ENCODE peak calls at places on chromosomes 2 and 18, in four cellular contexts. O is NT2/D1, M is aorta, Z is heart left ventricle. E is an unnamed sample.

GRCh38 chr2:67130526-67131309 is 266.4 kb upstream of the ETAA1 start:
- DNase-seq in Z (no peak), M (no peak), O (no peak), E (no peak)

GRCh38 chr18:49832221-49832647 is 18.9 kb upstream of the ACAA2 start:
- DNase-seq in M (no peak), O (no peak), Z (no peak), E (no peak)

GRCh38 chr2:240877460-240878340 is 9.1 kb downstream of the AGXT start:
- DNase-seq in O (no peak), Z (no peak), M (no peak), E (peak; percentile 36)

GRCh38 chr18:73462092-73462491 is 594.3 kb upstream of the NETO1 start:
- DNase-seq in O (no peak), Z (no peak), M (no peak), E (no peak)

GRCh38 chr2:242004223-242004901 is 134.8 kb downstream of the RTP5 start:
- DNase-seq in Z (no peak), O (no peak), M (peak; percentile 62), E (no peak)

GRCh38 chr2:108199726-108200125 is 40.0 kb upstream of the SULT1C3 start:
- DNase-seq in Z (no peak), O (no peak), M (no peak), E (no peak)

GRCh38 chr2:115163572-115163971 is 721.1 kb downstream of the DPP10 start:
- DNase-seq in O (no peak), M (no peak), Z (no peak), E (no peak)

GRCh38 chr18:11176416-11176815 is 27.0 kb upstream of the PIEZO2 start:
- DNase-seq in Z (no peak), M (no peak), O (no peak), E (no peak)

GRCh38 chr2:206423147-206423546 is 20.2 kb upstream of the ADAM23 start:
- DNase-seq in O (no peak), Z (no peak), M (no peak), E (no peak)

GRCh38 chr2:58046585-58047372 is at the start of gene VRK2:
- DNase-seq in O (peak; percentile 87), Z (peak; percentile 88), M (peak; percentile 94), E (peak; percentile 96)

GRCh38 chr2:97745474-97746172 is 32.2 kb downstream of the ZAP70 start:
- DNase-seq in Z (no peak), O (no peak), M (no peak), E (no peak)

GRCh38 chr2:72743481-72743880 is 82.4 kb downstream of the EXOC6B start:
- DNase-seq in Z (no peak), O (no peak), M (no peak), E (no peak)

GRCh38 chr2:232636788-232637420 is 3.5 kb downstream of the EFHD1 start:
- DNase-seq in O (no peak), Z (no peak), M (no peak), E (no peak)
- H3K4me3 ChIP-seq in O (no peak overlapping the region), Z (no peak overlapping the region), M (no peak overlapping the region), E (no peak overlapping the region)

DNA sequence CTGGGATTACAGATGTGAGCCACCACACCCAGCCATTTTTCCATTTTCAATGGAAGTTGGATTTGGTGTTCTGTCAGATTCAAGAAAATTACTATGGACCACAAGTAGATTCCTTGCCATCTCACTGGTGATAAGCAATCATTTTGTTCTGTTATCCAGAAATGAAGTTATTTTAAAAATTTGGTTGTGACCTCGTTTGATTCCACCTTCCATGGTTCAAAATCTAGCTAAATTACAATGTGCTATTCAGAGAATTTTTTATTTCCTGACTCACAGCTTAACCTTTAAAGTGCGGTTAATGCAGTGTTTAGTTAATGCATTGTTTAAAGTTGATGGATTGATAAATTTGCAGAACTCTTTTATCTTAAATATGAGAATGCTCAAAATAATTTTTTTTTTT is 243.2 kb upstream of the BOD1L2 start:
- DNase-seq in O (no peak), M (no peak), Z (no peak), E (no peak)
- H3K4me3 ChIP-seq in O (no peak overlapping the region), M (no peak overlapping the region), Z (no peak overlapping the region), E (no peak overlapping the region)

GRCh38 chr2:109674894-109675534 is 60.9 kb downstream of the SOWAHC start:
- DNase-seq in M (no peak), O (no peak), Z (no peak), E (no peak)
- H3K4me3 ChIP-seq in M (no peak overlapping the region), O (no peak overlapping the region), Z (no peak overlapping the region), E (no peak overlapping the region)

GRCh38 chr2:85602476-85603234 is at the start of gene TMEM150A:
- DNase-seq in M (peak; percentile 98), Z (peak; percentile 95), O (peak; percentile 74), E (peak; percentile 98)

GRCh38 chr2:85607268-85608215 is 4.3 kb downstream of the C2orf68 start:
- DNase-seq in O (no peak), Z (no peak), M (no peak), E (peak; percentile 55)

GRCh38 chr2:85606116-85606455 is 3.6 kb upstream of the TMEM150A start:
- DNase-seq in Z (no peak), O (no peak), M (no peak), E (no peak)

GRCh38 chr2:85605406-85606115 is 3.1 kb upstream of the TMEM150A start:
- DNase-seq in M (peak; percentile 44), Z (no peak), O (no peak), E (no peak)

DNA sequence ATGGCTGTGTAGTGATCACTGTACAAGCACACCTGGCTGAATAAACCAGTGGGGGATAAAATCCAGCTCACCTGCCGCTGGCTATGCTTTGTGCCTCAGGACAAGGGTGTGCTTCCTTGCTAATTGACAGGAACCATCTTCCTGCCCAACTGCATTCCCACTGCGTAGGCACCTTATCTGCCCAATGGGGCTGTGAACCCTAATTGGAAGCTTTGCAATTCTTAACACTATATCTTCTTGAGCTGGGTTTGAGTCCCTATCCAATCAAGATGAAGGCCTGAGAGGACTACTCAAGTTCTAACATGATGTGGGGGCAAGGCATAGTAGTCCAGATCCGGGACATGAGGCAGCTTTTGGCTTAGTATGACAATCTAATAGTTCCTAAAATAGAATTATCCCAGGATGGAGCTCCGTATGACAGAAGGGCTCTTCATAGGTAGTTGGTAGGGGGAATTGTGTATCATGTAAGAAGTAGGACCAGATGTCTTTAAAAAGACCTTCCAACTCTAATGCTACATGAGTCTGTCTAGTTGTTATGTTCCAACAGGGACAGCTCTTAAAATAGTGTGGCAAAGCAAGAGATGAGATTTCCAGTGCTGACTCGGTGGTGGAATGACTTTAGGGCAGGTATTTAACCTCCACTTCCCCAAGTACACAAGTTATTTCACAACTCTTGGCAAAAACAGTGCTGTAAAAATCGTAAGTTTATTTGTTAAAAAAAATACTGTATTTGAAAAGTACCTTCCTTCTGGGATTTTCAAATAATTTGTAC is 2.3 kb upstream of the TMEM150A start:
- DNase-seq in M (no peak), Z (no peak), O (no peak), E (no peak)
- H3K4me3 ChIP-seq in M (no peak overlapping the region), Z (no peak overlapping the region), O (no peak overlapping the region), E (no peak overlapping the region)

GRCh38 chr2:37418956-37419355 is 74.5 kb downstream of the QPCT start:
- DNase-seq in O (no peak), Z (no peak), M (no peak), E (no peak)

GRCh38 chr2:37415128-37415817 is 70.8 kb downstream of the QPCT start:
- DNase-seq in Z (no peak), O (no peak), M (no peak), E (peak; percentile 48)

GRCh38 chr2:37421686-37422085 is 77.3 kb downstream of the QPCT start:
- DNase-seq in M (no peak), O (no peak), Z (no peak), E (no peak)

GRCh38 chr2:37414470-37414949 is 70.1 kb downstream of the QPCT start:
- DNase-seq in Z (no peak), M (no peak), O (no peak), E (no peak)

GRCh38 chr2:37417321-37417720 is 72.9 kb downstream of the QPCT start:
- DNase-seq in O (no peak), Z (no peak), M (no peak), E (no peak)
- H3K4me3 ChIP-seq in O (no peak overlapping the region), Z (no peak overlapping the region), M (no peak overlapping the region), E (no peak overlapping the region)

DNA sequence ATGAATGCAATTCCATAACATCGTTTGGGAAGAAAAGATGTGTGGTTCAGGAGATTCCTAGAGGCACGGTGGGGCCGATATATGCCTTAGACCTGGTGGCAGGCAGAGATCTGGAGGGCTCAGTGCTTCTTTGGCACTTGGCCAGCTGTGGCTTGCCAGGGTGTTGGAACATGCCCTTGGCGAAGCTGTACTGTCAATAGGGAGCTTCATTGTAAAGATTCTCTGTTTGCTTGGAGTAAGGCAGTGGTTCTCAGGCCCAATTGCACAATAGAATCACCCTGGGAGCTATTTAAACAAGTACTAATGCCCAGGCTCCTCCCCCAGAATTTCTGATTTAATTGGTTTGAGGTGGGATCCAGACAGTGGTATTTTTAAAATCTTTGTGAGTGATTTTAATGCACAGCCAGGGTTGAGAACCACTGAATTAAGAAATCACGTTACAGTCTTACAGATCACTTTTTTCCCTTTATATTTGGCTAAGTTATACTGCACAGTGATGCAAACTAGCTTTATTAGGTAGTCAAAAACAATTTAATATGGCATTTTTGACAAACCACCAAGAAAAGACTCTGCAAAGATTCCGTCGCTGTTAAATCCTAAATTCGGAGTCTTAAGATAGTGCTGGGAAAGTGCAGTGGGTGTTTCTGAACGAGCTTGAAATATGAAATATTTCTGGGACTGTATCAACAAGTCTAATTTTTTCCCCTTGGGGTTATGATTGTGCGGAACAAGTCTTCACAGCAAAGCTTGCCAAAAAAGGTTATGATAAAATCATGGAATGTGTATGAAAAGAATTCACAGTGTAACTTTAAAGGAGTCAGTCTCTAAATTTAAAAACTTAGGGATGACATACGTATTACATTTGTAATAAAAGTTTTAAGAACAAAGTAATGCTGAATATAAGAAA is 78.0 kb downstream of the CRIM1 start:
- DNase-seq in O (no peak), Z (peak; percentile 59), M (peak; percentile 84), E (peak; percentile 73)
- H3K4me3 ChIP-seq in O (no peak overlapping the region), Z (no peak overlapping the region), M (no peak overlapping the region), E (no peak overlapping the region)

DNA sequence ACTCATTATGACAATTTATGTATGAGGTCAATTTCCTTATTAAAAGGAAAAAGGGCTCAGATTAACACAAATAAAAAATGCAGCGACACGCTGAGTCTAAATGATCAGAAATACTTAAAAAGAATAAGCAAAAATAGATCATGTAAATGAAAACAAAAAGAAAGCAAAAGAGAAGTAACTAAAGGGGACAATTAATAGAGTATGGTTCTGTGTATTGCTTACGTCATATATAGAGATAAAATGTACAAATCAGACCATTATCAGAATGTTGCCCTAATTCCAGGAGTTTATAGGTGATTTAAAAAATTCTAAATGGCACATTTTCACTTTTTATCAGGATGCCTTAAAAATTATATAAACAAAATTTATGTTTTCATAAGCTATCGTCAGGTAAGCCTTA is 189.5 kb downstream of the DNAH7 start:
- DNase-seq in M (no peak), O (no peak), Z (no peak), E (no peak)
- H3K4me3 ChIP-seq in M (no peak overlapping the region), O (no peak overlapping the region), Z (no peak overlapping the region), E (no peak overlapping the region)

GRCh38 chr18:4453712-4454547 is 1.2 kb downstream of the DLGAP1 start:
- DNase-seq in M (peak; percentile 74), Z (no peak), O (peak; percentile 11), E (no peak)
- H3K4me3 ChIP-seq in M (peak overlapping the region; percentile 50), Z (no peak overlapping the region), O (peak overlapping the region; percentile 61), E (peak overlapping the region; percentile 16)

GRCh38 chr18:2988041-2988794 is 24.7 kb downstream of the LPIN2 start:
- DNase-seq in M (no peak), Z (no peak), O (no peak), E (no peak)
- H3K4me3 ChIP-seq in M (no peak overlapping the region), Z (no peak overlapping the region), O (no peak overlapping the region), E (no peak overlapping the region)

E was measured in right cardiac atrium.